ENCODE peak calls at places on chromosomes 16 and 17, in four cellular contexts. S is IMR-90, H is neuronal stem cell, U is H1. O is an unnamed sample.

GRCh38 chr16:86740817-86741799 is 162.8 kb downstream of the FOXL1 start:
- DNase-seq in S (peak; percentile 80), U (no peak), H (no peak), O (peak; percentile 94)

GRCh38 chr17:28151001-28151400 is 108.5 kb downstream of the NLK start:
- DNase-seq in S (no peak), U (no peak), H (no peak), O (no peak)

GRCh38 chr17:40181205-40181604 is 3.9 kb downstream of the RAPGEFL1 start:
- DNase-seq in H (no peak), S (no peak), U (no peak), O (no peak)

GRCh38 chr16:2535644-2536021 is 2.2 kb upstream of the PDPK1 start:
- DNase-seq in H (no peak), S (peak; percentile 93), U (no peak), O (peak; percentile 79)

GRCh38 chr17:69819316-69820087 is 255.5 kb upstream of the KCNJ16 start:
- DNase-seq in U (no peak), H (no peak), S (peak; percentile 67), O (peak; percentile 51)

GRCh38 chr17:57422574-57423164 is 166.3 kb downstream of the MSI2 start:
- DNase-seq in H (no peak), S (peak; percentile 57), U (no peak), O (peak; percentile 46)

GRCh38 chr16:16861546-16861945 is 482.6 kb downstream of the NPIPA7 start:
- DNase-seq in H (peak; percentile 55), U (no peak), S (peak; percentile 32), O (peak; percentile 0)

GRCh38 chr17:65008877-65009276 is 47.7 kb downstream of the GNA13 start:
- DNase-seq in S (no peak), H (no peak), U (no peak), O (no peak)

GRCh38 chr16:886084-886543 is 84.7 kb downstream of the LMF1 start:
- DNase-seq in U (no peak), S (peak; percentile 5), H (peak; percentile 18), O (peak; percentile 3)

GRCh38 chr16:87635541-87636049 is 33.3 kb downstream of the JPH3 start:
- DNase-seq in U (no peak), H (peak; percentile 32), S (peak; percentile 19), O (peak; percentile 13)

GRCh38 chr16:709651-710499 is 4.3 kb upstream of the FBXL16 start:
- DNase-seq in U (no peak), S (peak; percentile 88), H (peak; percentile 87), O (peak; percentile 92)

GRCh38 chr17:36592316-36592710 is 634 bp downstream of the DHRS11 start:
- DNase-seq in S (no peak), U (no peak), H (peak; percentile 38), O (no peak)

GRCh38 chr17:41823580-41823979 is 10.8 kb downstream of the FKBP10 start:
- DNase-seq in S (no peak), U (no peak), H (no peak), O (no peak)

GRCh38 chr16:14335297-14335696 is 264.2 kb downstream of the MRTFB start:
- DNase-seq in H (no peak), S (no peak), U (no peak), O (no peak)

GRCh38 chr16:77037696-77038347 is 153.2 kb upstream of the MON1B start:
- DNase-seq in S (no peak), U (no peak), H (no peak), O (no peak)

GRCh38 chr17:39722965-39723848 is 7.1 kb downstream of the MIEN1 start:
- DNase-seq in U (no peak), H (no peak), S (no peak), O (no peak)

GRCh38 chr17:48131216-48131824 is 23.8 kb downstream of the SNX11 start:
- DNase-seq in S (peak; percentile 66), U (peak; percentile 15), H (peak; percentile 72), O (peak; percentile 73)

GRCh38 chr17:21105081-21105480 is 21.7 kb upstream of the DHRS7B start:
- DNase-seq in H (no peak), S (no peak), U (no peak), O (no peak)

GRCh38 chr17:21108651-21109050 is 18.1 kb upstream of the DHRS7B start:
- DNase-seq in U (no peak), S (no peak), H (no peak), O (no peak)

GRCh38 chr17:21106316-21106715 is 20.4 kb upstream of the DHRS7B start:
- DNase-seq in U (no peak), S (no peak), H (no peak), O (no peak)

GRCh38 chr17:21098934-21099687 is 27.7 kb upstream of the DHRS7B start:
- DNase-seq in U (peak; percentile 73), S (peak; percentile 62), H (peak; percentile 83), O (peak; percentile 73)

DNA sequence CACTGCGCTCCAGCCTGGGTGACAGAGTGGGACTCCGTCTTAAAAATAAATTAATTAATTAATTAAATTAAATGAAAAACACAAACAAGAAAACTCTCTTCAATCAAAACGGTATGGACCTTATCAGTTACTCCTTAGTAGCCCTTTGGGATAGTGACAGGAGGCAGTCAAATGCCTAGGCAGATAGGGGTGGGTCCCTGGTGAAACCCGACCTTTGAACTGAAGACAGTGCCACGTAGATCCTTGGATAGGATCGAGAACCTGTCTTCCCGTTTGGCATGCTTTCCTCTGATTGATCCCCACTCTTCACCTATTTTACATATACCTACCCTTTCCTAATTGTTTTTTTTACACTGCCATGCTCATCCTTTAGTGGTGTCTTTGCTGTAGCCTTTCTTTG is 22.2 kb upstream of the DHRS7B start:
- DNase-seq in U (no peak), H (no peak), S (no peak), O (no peak)
- H2BK5ac ChIP-seq in U (no peak overlapping the region), H (no peak overlapping the region), S (no peak overlapping the region), O (no peak overlapping the region)

DNA sequence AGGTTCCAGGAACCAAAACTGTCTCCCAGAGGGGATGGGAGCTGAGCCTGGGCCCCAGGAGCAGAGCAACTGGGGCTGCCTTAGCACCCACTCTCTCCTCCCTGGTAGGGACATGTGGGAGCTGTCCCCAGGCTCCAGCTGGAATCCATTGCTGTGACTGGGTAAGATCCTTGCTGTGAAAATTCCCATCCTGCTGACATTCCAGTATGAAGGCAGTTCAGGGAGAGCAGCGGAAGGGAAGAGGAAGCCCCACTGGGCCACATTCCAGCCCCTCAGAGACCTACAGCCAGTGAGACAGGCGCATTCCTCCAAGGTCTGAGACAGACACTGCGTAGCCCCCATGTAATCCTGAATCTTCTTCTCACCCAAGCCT is 24.2 kb downstream of the MYO18A start:
- DNase-seq in H (no peak), U (no peak), S (peak; percentile 68), O (peak; percentile 68)
- H3K14ac ChIP-seq in H (peak overlapping the region; percentile 11), U (peak overlapping the region; percentile 13), S (peak overlapping the region; percentile 84), O (no peak overlapping the region)

DNA sequence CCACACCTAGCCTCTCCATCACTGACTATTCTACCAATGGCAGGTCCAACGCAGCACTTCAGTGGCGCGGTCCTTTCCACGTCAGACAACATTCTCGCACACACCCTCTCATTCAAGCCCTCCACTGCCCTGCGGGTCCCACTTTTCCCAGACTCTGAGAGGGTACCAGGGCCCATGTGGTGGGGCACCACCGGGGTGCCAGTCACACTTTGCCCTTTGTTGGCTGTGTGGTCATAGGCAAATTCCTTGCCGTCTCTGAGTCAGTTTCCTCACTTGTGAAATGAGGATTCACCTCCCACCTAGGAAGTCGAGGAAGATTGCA is 1.1 kb downstream of the PLCD3 start:
- DNase-seq in S (no peak), U (no peak), H (no peak), O (no peak)
- H3K27ac ChIP-seq in S (peak overlapping the region; percentile 70), U (no peak overlapping the region), H (no peak overlapping the region), O (no peak overlapping the region)

DNA sequence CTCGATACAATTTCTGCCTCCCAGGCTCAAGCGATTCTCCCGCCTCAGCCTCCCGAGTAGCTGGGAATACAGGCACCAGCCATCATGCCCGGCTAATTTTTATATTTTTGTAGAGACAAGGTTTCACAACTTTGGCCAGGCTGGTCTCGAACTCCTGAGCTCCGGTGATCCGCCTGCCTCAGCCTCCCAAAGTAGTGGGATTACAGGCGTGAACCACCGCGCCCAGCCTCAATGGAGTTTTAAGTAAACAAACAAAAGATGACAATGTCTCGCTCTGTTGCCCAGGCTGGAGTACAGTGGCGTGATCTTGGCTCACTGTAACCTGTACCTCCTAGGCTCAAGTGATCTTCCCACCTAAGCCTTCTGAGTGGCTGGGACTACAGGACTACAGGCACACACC is 52.6 kb upstream of the TRAP1 start:
- DNase-seq in H (no peak), U (no peak), S (no peak), O (no peak)
- H2BK5ac ChIP-seq in H (no peak overlapping the region), U (no peak overlapping the region), S (no peak overlapping the region), O (no peak overlapping the region)

GRCh38 chr16:27720731-27721547 is 171.0 kb downstream of the KATNIP start:
- DNase-seq in U (no peak), H (no peak), S (no peak), O (no peak)
- H3K14ac ChIP-seq in U (no peak overlapping the region), H (no peak overlapping the region), S (no peak overlapping the region), O (no peak overlapping the region)

DNA sequence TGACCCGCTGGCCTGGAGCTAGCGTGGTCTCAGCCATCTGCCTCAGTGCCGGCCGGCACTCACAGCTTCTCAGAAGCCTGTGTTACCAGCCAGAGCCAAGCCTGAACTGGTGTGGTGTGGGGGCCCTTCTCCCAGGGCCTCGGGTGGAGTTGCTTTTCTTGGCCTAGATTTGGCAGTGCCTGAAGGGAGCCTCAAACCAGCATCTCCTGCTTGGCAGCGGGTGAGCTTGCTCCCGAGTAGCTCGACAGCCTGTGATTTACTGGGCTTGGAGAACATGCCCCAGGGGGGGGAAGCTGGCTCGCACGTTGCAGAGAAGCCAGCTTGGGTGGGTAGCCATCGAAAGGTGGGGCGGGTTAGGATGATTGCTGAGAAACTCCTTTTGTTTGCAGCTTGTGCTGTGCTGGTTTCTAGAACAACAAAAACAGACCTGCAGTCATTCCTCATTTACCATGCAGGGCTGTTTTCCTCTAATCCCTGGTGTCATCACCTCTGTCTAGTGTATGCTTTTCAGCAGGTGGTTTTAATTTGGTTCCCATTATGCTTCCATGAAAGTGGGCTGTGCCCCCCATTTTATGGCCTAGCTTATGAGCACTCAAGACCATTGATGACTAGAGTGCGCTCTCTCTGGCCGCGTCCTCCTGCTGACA is 42.2 kb downstream of the TBCD start:
- DNase-seq in S (no peak), H (no peak), U (no peak), O (no peak)
- H3K27ac ChIP-seq in S (no peak overlapping the region), H (no peak overlapping the region), U (no peak overlapping the region), O (no peak overlapping the region)

GRCh38 chr17:77470800-77471733 is 330.3 kb downstream of the SEC14L1 start:
- DNase-seq in U (no peak), S (peak; percentile 43), H (no peak), O (peak; percentile 69)

GRCh38 chr17:77468897-77469296 is 328.1 kb downstream of the SEC14L1 start:
- DNase-seq in S (no peak), U (no peak), H (no peak), O (no peak)

GRCh38 chr17:77471984-77472836 is 331.4 kb downstream of the SEC14L1 start:
- DNase-seq in U (no peak), H (no peak), S (peak; percentile 64), O (peak; percentile 88)

GRCh38 chr17:77472837-77473214 is 332.1 kb downstream of the SEC14L1 start:
- DNase-seq in S (no peak), H (no peak), U (no peak), O (peak; percentile 46)

DNA sequence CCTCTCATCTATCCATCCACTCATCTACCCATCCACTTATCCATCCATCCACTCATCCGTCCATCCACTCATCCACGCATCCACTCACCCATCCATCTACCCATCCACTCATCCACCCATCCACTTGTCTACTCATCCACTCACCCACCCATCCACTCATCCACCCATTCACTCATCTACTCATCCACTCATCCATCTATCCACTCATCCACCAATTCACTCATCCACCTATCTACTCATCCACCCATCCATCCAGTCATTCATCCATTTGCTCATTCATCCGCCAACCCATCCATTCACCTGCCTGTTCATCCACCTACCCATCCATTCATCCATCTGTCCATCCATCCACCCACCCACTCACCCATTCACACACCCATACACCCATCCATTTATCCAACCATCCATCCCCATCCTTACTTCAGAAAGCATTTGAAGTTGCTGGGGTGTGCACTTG is 329.6 kb downstream of the SEC14L1 start:
- DNase-seq in H (no peak), U (no peak), S (no peak), O (no peak)
- H2BK5ac ChIP-seq in H (no peak overlapping the region), U (peak overlapping the region; percentile 85), S (peak overlapping the region; percentile 34), O (no peak overlapping the region)